ENCODE peak calls at places on chromosomes 3 and 15, in four cellular contexts. D is A549, B is H1, K is K562. O is an unnamed sample.

GRCh38 chr3:65268411-65268810 is 580.6 kb upstream of the ADAMTS9 start:
- DNase-seq in D (no peak), B (no peak), K (no peak), O (no peak)

GRCh38 chr3:72102057-72102711 is 317.2 kb upstream of the PROK2 start:
- DNase-seq in D (no peak), B (no peak), K (no peak), O (no peak)

GRCh38 chr3:113277414-113277813 is 66.1 kb downstream of the BOC start:
- DNase-seq in D (no peak), B (no peak), K (no peak), O (no peak)

GRCh38 chr3:138824114-138824506 is 10.6 kb downstream of the PIK3CB start:
- DNase-seq in D (no peak), B (no peak), K (no peak), O (no peak)

GRCh38 chr3:109396811-109397210 is 59.5 kb upstream of the DPPA4 start:
- DNase-seq in D (no peak), B (no peak), K (no peak), O (no peak)

GRCh38 chr3:98027084-98027445 is 8.1 kb downstream of the GABRR3 start:
- DNase-seq in D (no peak), B (no peak), K (no peak), O (no peak)

GRCh38 chr3:129605593-129606521 is 619 bp downstream of the PLXND1 start:
- DNase-seq in D (peak), B (no peak), K (no peak), O (no peak)

GRCh38 chr3:169528289-169528688 is 135.2 kb downstream of the MECOM start:
- DNase-seq in D (no peak), B (no peak), K (no peak), O (no peak)

GRCh38 chr3:151322549-151322948 is 5.9 kb upstream of the GPR87 start:
- DNase-seq in D (no peak), B (no peak), K (no peak), O (no peak)

GRCh38 chr3:183636221-183637105 is 1.0 kb downstream of the KLHL24 start:
- DNase-seq in D (peak), B (peak), K (peak), O (peak)
- TF ChIP-seq POLR2A in D (peak), B (peak), K (peak), O (peak)

DNA sequence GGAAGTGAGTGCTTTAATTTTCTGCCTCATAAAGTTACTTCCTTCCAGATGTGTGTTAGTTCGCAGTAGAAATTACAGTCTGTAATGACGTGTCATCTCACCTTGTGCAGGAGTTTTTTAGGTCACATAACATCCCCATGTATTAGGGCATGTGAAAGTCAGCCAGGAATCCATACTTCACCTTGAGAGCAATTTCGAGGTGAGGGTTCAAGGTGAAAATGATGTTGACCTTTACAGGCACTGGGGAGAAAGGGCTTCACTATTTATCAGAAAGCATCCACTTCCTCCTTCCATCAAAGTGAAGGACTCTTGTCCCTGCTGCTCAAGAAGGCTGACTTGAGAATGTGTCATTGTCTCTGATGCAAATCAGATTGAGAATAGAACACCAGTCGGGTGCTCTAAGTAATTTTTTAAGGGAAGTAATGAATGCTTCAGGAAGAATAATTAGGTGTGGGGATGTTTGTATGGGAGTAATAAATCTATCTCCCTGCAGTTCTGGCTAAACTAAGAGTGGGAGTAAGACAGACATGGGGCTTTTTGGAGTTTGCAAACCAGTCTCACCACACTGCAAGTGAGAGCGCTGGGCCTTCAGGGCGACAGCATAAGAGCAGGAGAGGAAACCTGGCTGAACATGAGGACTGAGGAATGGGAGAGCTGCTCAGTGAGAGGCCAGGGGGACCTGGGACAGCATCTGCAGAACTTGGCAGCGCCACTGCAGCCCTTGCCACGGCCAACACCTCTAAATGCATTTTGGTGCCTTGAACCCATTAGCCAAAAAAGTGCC is 85.9 kb upstream of the IL12A start:
- DNase-seq in D (no peak), B (no peak), K (no peak), O (no peak)
- TF ChIP-seq RNF2 in D (no peak), B (no peak), K (no peak), O (no peak)

GRCh38 chr15:100341662-100342560 is at the start of gene ADAMTS17:
- DNase-seq in D (peak), B (peak), K (peak), O (peak)
- TF ChIP-seq POLR2A in D (no peak), B (peak), K (no peak), O (no peak)

DNA sequence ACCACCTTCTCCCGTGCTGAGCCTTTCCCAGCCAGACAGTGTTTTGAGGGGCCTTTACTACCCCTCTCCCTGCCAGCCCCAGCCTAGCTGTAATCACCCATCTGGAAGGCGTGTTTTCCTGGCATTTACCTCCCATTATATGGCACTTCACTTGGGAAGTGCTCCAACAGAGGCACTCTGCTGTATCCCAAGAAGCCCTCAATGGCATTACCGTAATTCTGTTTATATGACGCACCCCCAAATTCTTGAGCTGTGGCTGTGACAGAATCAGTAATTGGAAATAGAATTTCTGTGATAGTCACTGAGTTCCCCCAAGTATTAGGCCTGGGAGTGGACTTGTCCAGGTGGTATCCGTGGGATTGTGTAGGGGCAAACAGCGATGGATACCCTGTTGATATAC is 130.1 kb downstream of the CACNA1D start:
- DNase-seq in D (no peak), B (no peak), K (no peak), O (no peak)
- TF ChIP-seq RNF2 in D (no peak), B (no peak), K (no peak), O (no peak)

DNA sequence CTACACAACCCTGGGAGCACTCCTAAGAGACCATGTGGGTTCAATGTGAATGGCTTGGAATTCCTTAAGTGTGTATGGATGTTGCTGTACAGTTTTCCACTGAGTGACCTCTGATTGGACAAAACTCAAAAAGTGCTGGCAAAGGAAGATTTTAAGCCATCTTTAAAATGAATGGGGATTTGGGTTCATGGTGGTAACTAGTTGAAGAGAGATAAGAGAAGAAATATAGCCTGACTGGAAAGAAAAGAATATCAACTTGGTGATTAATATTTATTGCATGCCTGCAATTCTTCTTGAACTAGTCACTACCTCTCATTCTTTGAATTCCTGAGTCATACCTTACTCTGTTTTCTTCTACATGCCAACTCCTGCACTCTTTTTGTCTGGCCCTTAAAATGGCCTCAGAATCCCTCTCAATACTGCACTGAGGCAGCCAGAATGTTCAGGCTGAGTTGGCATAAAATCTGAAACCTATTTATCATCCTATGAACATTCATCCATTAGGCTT is 124.7 kb downstream of the RPL22L1 start:
- DNase-seq in D (no peak), B (no peak), K (no peak), O (no peak)
- TF ChIP-seq POLR2A in D (no peak), B (no peak), K (no peak), O (no peak)

DNA sequence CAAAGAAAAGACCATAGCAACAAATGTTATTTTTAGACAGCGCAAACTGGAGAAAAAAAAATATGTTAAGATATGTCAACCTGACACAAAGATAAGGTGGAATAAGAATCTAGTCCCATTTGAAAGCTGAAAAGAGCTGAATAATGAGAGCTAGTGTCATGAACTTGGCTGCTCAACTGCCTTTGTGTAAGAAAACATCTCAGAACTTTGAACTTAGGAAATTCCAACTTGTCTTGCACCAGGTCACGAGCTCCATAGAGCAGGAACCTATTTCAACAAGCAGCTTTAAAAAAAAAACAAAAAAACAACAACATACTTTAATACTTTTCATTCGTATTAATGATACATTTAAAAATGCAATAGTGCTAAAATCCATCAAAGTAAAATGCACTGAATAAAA is 79.5 kb downstream of the ZNF280D start:
- DNase-seq in D (no peak), B (no peak), K (no peak), O (peak)
- TF ChIP-seq RNF2 in D (no peak), B (no peak), K (no peak), O (no peak)

GRCh38 chr3:101676219-101676764 is 640 bp downstream of the ZBTB11 start:
- DNase-seq in D (peak), B (peak), K (peak), O (peak)

GRCh38 chr3:101675709-101676218 is 1.2 kb downstream of the ZBTB11 start:
- DNase-seq in D (no peak), B (no peak), K (no peak), O (no peak)

GRCh38 chr3:101674518-101674917 is 2.4 kb downstream of the ZBTB11 start:
- DNase-seq in D (no peak), B (no peak), K (no peak), O (no peak)

GRCh38 chr3:101677436-101678286 is 729 bp upstream of the ZBTB11 start:
- DNase-seq in D (no peak), B (no peak), K (no peak), O (no peak)

DNA sequence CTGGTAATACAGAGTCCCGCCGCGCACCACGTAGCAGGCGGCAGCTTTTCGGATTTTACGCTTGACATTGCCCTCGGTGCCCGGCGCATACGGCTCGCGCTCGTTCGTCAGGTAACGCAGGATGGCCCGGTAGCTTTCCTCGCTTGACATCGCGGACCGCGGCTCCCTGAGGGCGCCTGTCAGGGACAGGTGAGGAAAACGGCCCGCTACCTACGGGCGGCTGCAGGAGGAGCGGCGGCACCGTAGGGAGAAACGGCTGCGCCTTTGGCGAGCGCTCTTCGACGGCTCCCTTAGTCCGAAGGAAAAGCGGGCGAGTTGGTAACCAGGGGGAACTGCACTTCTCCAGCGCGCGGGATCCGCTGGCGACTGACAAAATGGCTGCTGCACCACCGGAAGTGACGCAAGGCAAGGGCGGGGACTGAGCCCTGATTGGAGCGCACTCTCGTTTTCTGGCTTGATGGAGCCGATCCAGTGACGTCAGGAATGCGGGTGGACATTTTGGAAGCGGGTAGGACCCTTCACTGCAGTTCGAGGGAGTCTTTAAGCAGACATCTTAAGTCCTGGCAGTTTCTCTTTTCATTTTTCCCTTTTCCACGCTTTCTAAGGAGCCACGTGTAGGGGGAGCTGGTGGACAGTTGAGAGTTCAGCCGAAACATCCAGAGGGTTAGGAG is at the start of gene ZBTB11:
- DNase-seq in D (peak), B (peak), K (peak), O (peak)
- TF ChIP-seq POLR2A in D (peak), B (peak), K (peak), O (peak)